ENCODE peak calls at places on chromosomes 6 and 20, in seven cellular contexts. J, R, N, X, D, K and P are unnamed samples.
A peak's percentile ranks its signal among the peaks of the same experiment; 100 is the strongest.

GRCh38 chr20:44780226-44780625 is 30.1 kb downstream of the RIMS4 start:
- DNase-seq in D (peak; percentile 72), J (peak; percentile 75), R (no peak), K (peak; percentile 37), N (no peak), X (peak; percentile 62), P (no peak)

GRCh38 chr6:151434369-151434768 is 17.6 kb downstream of the RMND1 start:
- DNase-seq in R (no peak), J (no peak), K (no peak), X (no peak), N (no peak), D (no peak), P (no peak)

GRCh38 chr6:12477616-12478015 is 187.5 kb downstream of the EDN1 start:
- DNase-seq in D (no peak), X (no peak), R (no peak), K (no peak), J (no peak), N (no peak), P (no peak)

GRCh38 chr20:7744411-7744810 is 195.8 kb downstream of the HAO1 start:
- DNase-seq in J (peak; percentile 5), K (no peak), X (no peak), N (no peak), D (no peak), R (no peak), P (no peak)

GRCh38 chr20:57560554-57561355 is at the start of gene PCK1:
- DNase-seq in D (no peak), X (peak; percentile 81), R (no peak), J (peak; percentile 69), K (no peak), N (no peak), P (no peak)

GRCh38 chr20:57390604-57391438 is at the start of gene RBM38:
- DNase-seq in D (peak; percentile 77), R (peak; percentile 80), N (peak; percentile 83), K (peak; percentile 61), J (peak; percentile 94), X (peak; percentile 91), P (peak; percentile 61)

GRCh38 chr6:15586528-15586927 is 76.3 kb downstream of the DTNBP1 start:
- DNase-seq in K (no peak), J (no peak), R (no peak), D (no peak), N (no peak), X (no peak), P (no peak)

GRCh38 chr6:157539421-157539822 is 158.4 kb downstream of the ZDHHC14 start:
- DNase-seq in K (no peak), R (no peak), X (no peak), N (no peak), J (no peak), D (no peak), P (no peak)

GRCh38 chr6:149080511-149080910 is 237.0 kb upstream of the TAB2 start:
- DNase-seq in K (no peak), R (no peak), X (no peak), N (no peak), J (no peak), D (no peak), P (no peak)

GRCh38 chr6:149079911-149080501 is 237.5 kb upstream of the TAB2 start:
- DNase-seq in D (no peak), J (peak; percentile 65), N (no peak), K (no peak), X (peak; percentile 86), R (no peak), P (no peak)

GRCh38 chr6:149081281-149081680 is 236.2 kb upstream of the TAB2 start:
- DNase-seq in K (no peak), X (no peak), J (no peak), N (no peak), R (no peak), D (no peak), P (no peak)

GRCh38 chr6:149078383-149078782 is 239.1 kb upstream of the TAB2 start:
- DNase-seq in N (no peak), D (no peak), R (no peak), X (no peak), K (no peak), J (no peak), P (no peak)

DNA sequence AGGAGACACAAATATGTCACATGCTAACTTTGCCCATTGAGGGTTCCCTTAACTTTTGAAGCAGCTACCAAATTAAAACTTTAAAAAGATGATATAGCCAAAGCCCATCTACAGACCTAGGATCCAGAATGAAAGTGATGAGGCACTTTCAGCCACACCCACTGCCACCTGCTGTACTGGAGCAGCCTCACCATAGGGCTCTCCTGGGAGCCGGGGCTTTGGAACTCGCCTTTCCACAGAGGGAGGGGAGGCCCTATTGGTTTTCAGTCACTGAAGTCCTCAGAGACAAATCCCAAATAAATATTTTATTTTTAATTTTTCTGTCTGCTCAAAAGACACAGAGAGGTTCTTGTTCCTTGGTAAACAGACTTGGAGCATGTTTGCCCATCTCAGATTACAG is 238.1 kb upstream of the TAB2 start:
- DNase-seq in D (no peak), R (no peak), K (no peak), J (peak; percentile 7), N (no peak), X (no peak), P (no peak)
- H3K27ac ChIP-seq in D (no peak overlapping the region), R (no peak overlapping the region), K (no peak overlapping the region), J (peak overlapping the region; percentile 94), N (peak overlapping the region; percentile 14), X (peak overlapping the region; percentile 23), P (no peak overlapping the region)

GRCh38 chr20:18034039-18034438 is 23.7 kb downstream of the OVOL2 start:
- DNase-seq in K (no peak), D (no peak), J (no peak), X (no peak), N (no peak), R (no peak), P (no peak)

GRCh38 chr20:18030020-18030419 is 27.7 kb downstream of the OVOL2 start:
- DNase-seq in J (no peak), D (no peak), X (no peak), R (no peak), K (no peak), N (no peak), P (no peak)

GRCh38 chr20:18031888-18032509 is 25.7 kb downstream of the OVOL2 start:
- DNase-seq in R (no peak), N (no peak), J (no peak), D (no peak), K (no peak), X (no peak), P (no peak)

GRCh38 chr20:18031050-18031449 is 26.7 kb downstream of the OVOL2 start:
- DNase-seq in X (no peak), K (no peak), D (no peak), N (no peak), R (no peak), J (no peak), P (no peak)

DNA sequence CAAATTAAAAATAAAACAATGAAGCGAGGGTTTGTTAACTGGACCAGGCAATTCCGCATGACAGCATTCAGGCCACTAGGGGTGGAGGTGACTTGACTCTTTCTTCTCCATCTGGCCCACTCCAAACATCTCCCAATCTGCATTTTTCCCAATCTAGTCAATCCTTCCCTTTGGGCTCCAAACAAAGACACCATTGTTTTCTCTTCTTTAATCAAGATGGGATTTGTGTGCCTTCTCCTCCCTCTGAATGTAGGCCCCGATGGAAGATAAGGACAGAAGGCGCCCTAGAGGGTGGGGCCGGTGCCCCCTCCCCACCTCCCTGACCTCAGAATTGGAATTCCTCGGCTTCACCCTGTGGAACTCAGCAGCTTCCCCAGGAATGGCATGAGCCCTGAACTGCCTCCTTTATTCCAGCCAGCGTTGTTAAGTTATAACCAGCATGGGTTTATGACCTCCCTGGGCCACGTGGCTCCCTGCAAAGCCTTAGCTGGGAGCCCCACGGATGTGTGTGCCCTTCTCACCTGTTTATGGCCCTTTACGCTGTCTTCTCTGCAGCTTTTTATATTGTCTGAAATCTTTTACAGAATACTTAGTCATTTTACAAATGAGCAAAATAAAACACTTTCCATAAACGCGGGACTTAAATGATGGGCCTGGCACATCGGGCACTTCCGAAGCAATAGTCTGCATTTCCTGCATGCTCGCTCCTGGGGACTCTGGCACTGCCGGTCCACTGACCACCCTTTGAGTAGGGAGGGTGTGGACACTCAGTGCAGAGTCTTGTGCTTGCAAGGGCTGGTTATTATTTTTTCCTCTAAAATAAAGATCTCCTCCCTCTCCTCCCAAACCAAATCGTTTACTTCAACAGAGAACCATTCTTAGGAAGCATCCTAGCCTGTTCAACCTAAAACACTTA is 24.5 kb downstream of the OVOL2 start:
- DNase-seq in J (no peak), R (no peak), K (no peak), D (peak; percentile 67), X (no peak), N (no peak), P (no peak)
- H3K27ac ChIP-seq in J (no peak overlapping the region), R (no peak overlapping the region), K (no peak overlapping the region), D (peak overlapping the region; percentile 61), X (no peak overlapping the region), N (no peak overlapping the region), P (no peak overlapping the region)

DNA sequence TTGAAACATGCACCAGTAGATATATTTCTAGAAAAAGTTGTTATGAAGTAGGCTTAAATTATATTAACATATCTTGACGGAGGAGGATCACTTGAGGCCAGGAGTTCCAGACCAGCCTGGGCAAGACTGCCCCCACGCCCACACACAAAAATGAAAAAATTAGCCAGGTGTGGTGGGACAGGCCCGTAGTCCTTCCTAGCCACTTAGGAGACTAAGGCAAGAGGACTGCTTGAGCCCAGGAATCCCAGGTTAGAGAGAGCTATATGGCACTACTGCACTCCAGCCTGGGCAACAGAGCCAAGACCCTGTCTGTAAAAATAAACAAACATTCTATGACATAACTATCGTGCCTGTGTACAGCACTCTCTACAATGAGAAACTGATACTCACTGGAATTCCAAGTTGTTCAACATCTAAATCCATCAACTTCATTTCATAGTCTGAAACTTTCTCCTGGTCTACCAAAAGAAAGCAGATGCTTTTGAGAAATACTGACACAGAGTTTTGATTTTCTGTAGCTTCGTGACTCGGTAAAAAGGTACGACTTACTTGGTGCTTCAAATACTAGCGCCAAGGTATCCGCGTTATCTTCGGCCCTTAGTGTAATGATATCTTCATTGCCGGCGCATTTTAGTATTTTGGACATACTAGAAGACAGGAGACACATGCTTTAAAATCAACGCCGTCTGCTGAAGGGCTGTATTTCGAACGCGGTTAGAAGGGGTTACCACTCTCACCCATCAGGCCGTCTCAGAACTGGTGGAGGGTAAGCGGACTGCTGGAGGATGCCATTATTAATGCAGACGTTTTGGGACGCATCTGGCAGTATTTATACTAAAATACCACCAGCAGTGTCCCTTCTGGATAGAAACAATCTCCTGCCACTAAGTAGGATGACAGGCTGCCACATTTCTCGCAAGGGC is 1.3 kb downstream of the PCNA start:
- DNase-seq in N (no peak), R (no peak), X (no peak), J (no peak), K (no peak), D (no peak), P (no peak)
- H3K27ac ChIP-seq in N (no peak overlapping the region), R (peak overlapping the region; percentile 90), X (no peak overlapping the region), J (peak overlapping the region; percentile 95), K (no peak overlapping the region), D (no peak overlapping the region), P (peak overlapping the region; percentile 83)

GRCh38 chr6:16930432-16930831 is 169.2 kb upstream of the ATXN1 start:
- DNase-seq in N (no peak), J (no peak), R (no peak), D (no peak), X (no peak), K (no peak), P (no peak)

GRCh38 chr6:16929814-16930213 is 168.6 kb upstream of the ATXN1 start:
- DNase-seq in K (no peak), X (no peak), J (no peak), D (no peak), R (no peak), N (no peak), P (peak; percentile 93)

GRCh38 chr6:16922282-16922681 is 161.0 kb upstream of the ATXN1 start:
- DNase-seq in X (no peak), N (no peak), K (no peak), D (no peak), J (no peak), R (no peak), P (no peak)

GRCh38 chr6:16925461-16925860 is 164.2 kb upstream of the ATXN1 start:
- DNase-seq in X (no peak), N (no peak), D (no peak), R (no peak), J (no peak), K (no peak), P (peak; percentile 77)

DNA sequence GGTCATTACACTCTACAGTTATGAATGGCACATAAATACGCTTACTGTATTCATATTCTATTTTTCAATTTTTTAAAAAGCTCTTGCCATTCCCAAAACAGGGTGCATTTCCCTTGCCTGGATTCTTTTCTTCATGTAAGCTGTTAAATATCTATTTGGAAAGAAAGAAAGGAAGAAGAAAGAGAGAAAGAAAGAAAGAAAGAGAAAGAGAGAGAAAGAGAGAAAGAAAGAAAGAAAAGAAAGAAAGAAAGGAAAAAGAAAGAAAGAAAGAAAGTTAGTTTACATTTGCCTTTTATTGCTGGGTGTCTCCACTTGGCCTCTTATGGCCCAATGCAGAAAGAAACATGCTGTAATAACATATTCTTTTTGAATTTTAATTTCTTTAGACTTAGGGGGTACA is 165.9 kb upstream of the ATXN1 start:
- DNase-seq in N (no peak), R (no peak), X (no peak), K (no peak), D (no peak), J (no peak), P (no peak)
- H3K27ac ChIP-seq in N (no peak overlapping the region), R (no peak overlapping the region), X (no peak overlapping the region), K (no peak overlapping the region), D (no peak overlapping the region), J (no peak overlapping the region), P (no peak overlapping the region)